ENCODE peak calls at places on chromosomes 3 and 15, in five cellular contexts. One of them, this sample, is unnamed.

GRCh38 chr3:175073209-175073905 is 214.2 kb downstream of the NAALADL2 start:
- DNase-seq in kidney: no peak
- DNase-seq in NB4: no peak
- DNase-seq in HCT116: no peak
- DNase-seq in fibroblast of lung: peak
- DNase-seq in this sample: no peak

GRCh38 chr3:76436895-76437294 is 603.0 kb upstream of the ROBO2 start:
- DNase-seq in kidney: no peak
- DNase-seq in NB4: no peak
- DNase-seq in HCT116: no peak
- DNase-seq in fibroblast of lung: peak
- DNase-seq in this sample: no peak

GRCh38 chr3:10594915-10595314 is 89.5 kb upstream of the ATP2B2 start:
- DNase-seq in kidney: no peak
- DNase-seq in NB4: peak
- DNase-seq in HCT116: peak
- DNase-seq in fibroblast of lung: peak
- DNase-seq in this sample: no peak

GRCh38 chr3:53269888-53270880 is 14.4 kb upstream of the TKT start:
- DNase-seq in kidney: peak
- DNase-seq in NB4: peak
- DNase-seq in HCT116: peak
- DNase-seq in fibroblast of lung: peak
- DNase-seq in this sample: peak

GRCh38 chr15:81312790-81313543 is 11.0 kb downstream of the STARD5 start:
- DNase-seq in kidney: peak
- DNase-seq in NB4: peak
- DNase-seq in HCT116: peak
- DNase-seq in fibroblast of lung: peak
- DNase-seq in this sample: no peak

GRCh38 chr3:27307566-27307965 is 61.6 kb downstream of the NEK10 start:
- DNase-seq in kidney: no peak
- DNase-seq in NB4: no peak
- DNase-seq in HCT116: no peak
- DNase-seq in fibroblast of lung: no peak
- DNase-seq in this sample: no peak

GRCh38 chr15:94174399-94174802 is 57.0 kb upstream of the MCTP2 start:
- DNase-seq in kidney: no peak
- DNase-seq in NB4: peak
- DNase-seq in HCT116: no peak
- DNase-seq in fibroblast of lung: peak
- DNase-seq in this sample: no peak

GRCh38 chr3:139327861-139328260 is 16.0 kb upstream of the MRPS22 start:
- DNase-seq in kidney: no peak
- DNase-seq in NB4: peak
- DNase-seq in HCT116: no peak
- DNase-seq in fibroblast of lung: no peak
- DNase-seq in this sample: no peak

GRCh38 chr3:169907476-169907875 is 3.9 kb upstream of the SAMD7 start:
- DNase-seq in kidney: no peak
- DNase-seq in NB4: no peak
- DNase-seq in HCT116: no peak
- DNase-seq in fibroblast of lung: no peak
- DNase-seq in this sample: no peak
- H3K4me3 ChIP-seq in kidney: no peak
- H3K4me3 ChIP-seq in NB4: no peak
- H3K4me3 ChIP-seq in HCT116: no peak
- H3K4me3 ChIP-seq in fibroblast of lung: no peak
- H3K4me3 ChIP-seq in this sample: no peak

GRCh38 chr3:124483915-124484470 is 246.3 kb upstream of the UMPS start:
- DNase-seq in kidney: no peak
- DNase-seq in NB4: no peak
- DNase-seq in HCT116: no peak
- DNase-seq in fibroblast of lung: peak
- DNase-seq in this sample: no peak

GRCh38 chr3:124491875-124492274 is 238.4 kb upstream of the UMPS start:
- DNase-seq in kidney: no peak
- DNase-seq in NB4: no peak
- DNase-seq in HCT116: no peak
- DNase-seq in fibroblast of lung: no peak
- DNase-seq in this sample: no peak

GRCh38 chr3:124489506-124489905 is 240.7 kb upstream of the UMPS start:
- DNase-seq in kidney: no peak
- DNase-seq in NB4: no peak
- DNase-seq in HCT116: no peak
- DNase-seq in fibroblast of lung: no peak
- DNase-seq in this sample: no peak

GRCh38 chr3:124491098-124491497 is 239.2 kb upstream of the UMPS start:
- DNase-seq in kidney: no peak
- DNase-seq in NB4: no peak
- DNase-seq in HCT116: no peak
- DNase-seq in fibroblast of lung: no peak
- DNase-seq in this sample: no peak

DNA sequence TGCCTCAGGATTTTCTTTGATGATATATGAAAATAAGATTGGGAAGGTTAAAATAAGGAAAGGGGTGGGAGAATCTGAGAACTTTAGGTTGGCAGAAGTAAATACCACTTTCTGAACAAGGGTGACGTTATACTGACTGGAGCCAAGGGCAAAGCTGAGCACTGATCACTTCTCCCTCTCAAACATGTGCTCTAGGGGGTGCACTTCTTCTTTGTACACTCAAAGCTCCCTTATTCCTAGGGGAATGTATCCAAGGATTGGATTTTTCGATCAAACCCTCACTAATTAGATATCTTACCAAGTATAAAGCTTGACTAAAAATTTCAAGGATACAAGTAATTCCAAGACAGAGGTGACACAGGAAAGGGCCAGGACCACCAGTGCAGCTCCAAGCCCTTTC is 243.9 kb upstream of the UMPS start:
- DNase-seq in kidney: no peak
- DNase-seq in NB4: no peak
- DNase-seq in HCT116: no peak
- DNase-seq in fibroblast of lung: peak
- DNase-seq in this sample: no peak
- TF ChIP-seq CTCF in kidney: no peak
- TF ChIP-seq CTCF in NB4: no peak
- TF ChIP-seq CTCF in HCT116: peak
- TF ChIP-seq CTCF in fibroblast of lung: peak
- TF ChIP-seq CTCF in this sample: peak

DNA sequence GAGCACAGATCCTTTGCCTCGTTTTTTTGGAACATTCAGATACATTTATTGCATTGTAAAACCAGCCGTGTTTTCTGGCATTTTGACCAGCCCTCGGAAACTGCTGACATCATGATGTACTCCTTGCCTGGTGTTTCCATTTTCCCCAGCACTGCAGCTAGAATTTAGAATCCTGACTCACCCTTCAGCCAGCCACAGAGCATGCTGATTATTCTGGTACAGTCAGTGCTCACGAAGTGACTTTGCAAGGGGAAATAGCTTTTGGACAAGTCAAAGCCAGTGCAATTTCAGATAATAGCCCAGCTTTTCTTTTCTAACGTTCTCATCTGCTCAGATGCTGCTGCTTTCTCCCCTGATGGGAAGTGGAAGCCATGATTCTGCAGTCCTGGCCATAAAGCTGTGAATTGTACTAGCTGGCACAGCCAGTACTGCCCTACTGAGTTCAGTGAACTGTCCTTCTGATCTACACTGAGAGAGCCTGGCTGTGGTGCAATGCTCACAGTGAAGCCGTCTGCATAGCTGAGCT is 12.1 kb upstream of the CNBP start:
- DNase-seq in kidney: no peak
- DNase-seq in NB4: peak
- DNase-seq in HCT116: no peak
- DNase-seq in fibroblast of lung: peak
- DNase-seq in this sample: no peak
- H3K4me3 ChIP-seq in kidney: no peak
- H3K4me3 ChIP-seq in NB4: no peak
- H3K4me3 ChIP-seq in HCT116: no peak
- H3K4me3 ChIP-seq in fibroblast of lung: peak
- H3K4me3 ChIP-seq in this sample: no peak

GRCh38 chr15:95868450-95868849 is 462.1 kb upstream of the NR2F2 start:
- DNase-seq in kidney: no peak
- DNase-seq in NB4: no peak
- DNase-seq in HCT116: no peak
- DNase-seq in fibroblast of lung: no peak
- DNase-seq in this sample: no peak

GRCh38 chr15:95868970-95869369 is 461.5 kb upstream of the NR2F2 start:
- DNase-seq in kidney: peak
- DNase-seq in NB4: no peak
- DNase-seq in HCT116: no peak
- DNase-seq in fibroblast of lung: no peak
- DNase-seq in this sample: no peak

GRCh38 chr15:95872366-95872771 is 458.1 kb upstream of the NR2F2 start:
- DNase-seq in kidney: no peak
- DNase-seq in NB4: no peak
- DNase-seq in HCT116: no peak
- DNase-seq in fibroblast of lung: peak
- DNase-seq in this sample: no peak

GRCh38 chr15:95866698-95867440 is 463.6 kb upstream of the NR2F2 start:
- DNase-seq in kidney: no peak
- DNase-seq in NB4: no peak
- DNase-seq in HCT116: no peak
- DNase-seq in fibroblast of lung: no peak
- DNase-seq in this sample: no peak

DNA sequence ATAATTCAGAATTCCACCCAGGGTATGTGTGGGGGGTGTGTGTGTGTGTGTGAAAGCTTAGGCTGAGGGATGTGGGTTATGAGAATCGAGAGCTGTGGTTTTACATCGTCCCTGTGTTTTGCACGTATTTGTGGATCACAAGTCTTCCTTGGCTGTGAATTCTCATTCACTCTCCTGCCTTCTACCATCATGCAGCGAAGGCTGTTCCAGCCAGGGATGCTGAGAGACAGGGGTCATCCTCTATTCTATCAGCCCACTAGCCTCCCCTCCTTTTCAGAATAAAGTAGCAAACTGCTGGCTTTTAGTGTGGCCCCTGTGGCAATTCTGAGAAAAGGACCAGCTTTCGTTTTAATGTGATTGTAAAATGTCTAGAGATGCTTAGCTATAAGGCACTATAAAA is 460.6 kb upstream of the NR2F2 start:
- DNase-seq in kidney: no peak
- DNase-seq in NB4: no peak
- DNase-seq in HCT116: no peak
- DNase-seq in fibroblast of lung: no peak
- DNase-seq in this sample: no peak
- TF ChIP-seq CTCF in kidney: no peak
- TF ChIP-seq CTCF in NB4: no peak
- TF ChIP-seq CTCF in HCT116: no peak
- TF ChIP-seq CTCF in fibroblast of lung: no peak
- TF ChIP-seq CTCF in this sample: no peak

GRCh38 chr3:148042663-148043445 is 633.7 kb downstream of the ZIC1 start:
- DNase-seq in kidney: no peak
- DNase-seq in NB4: no peak
- DNase-seq in HCT116: no peak
- DNase-seq in fibroblast of lung: peak
- DNase-seq in this sample: peak
- H3K4me3 ChIP-seq in kidney: no peak
- H3K4me3 ChIP-seq in NB4: no peak
- H3K4me3 ChIP-seq in HCT116: no peak
- H3K4me3 ChIP-seq in fibroblast of lung: no peak
- H3K4me3 ChIP-seq in this sample: no peak

DNA sequence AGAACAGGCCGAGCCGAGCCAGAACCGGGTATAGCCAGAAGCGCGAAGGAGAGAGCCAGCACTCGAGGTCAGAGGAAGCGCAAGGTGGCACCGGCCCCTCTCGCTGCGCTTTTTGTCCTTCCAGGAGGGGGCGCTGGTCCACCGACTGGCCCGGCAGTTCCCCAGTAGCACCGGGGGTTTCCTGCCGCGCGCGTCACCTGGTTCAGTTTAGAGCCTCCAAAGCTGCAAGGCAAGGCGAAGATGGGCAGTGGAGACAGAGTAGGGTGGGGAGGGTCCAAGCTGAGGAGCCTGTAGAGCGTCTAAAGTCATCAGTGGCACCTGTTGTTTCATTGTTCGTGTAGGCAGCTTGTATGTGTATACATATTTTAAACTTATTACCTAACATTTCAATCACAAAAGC is 7.6 kb upstream of the NR2E3 start:
- DNase-seq in kidney: no peak
- DNase-seq in NB4: peak
- DNase-seq in HCT116: no peak
- DNase-seq in fibroblast of lung: no peak
- DNase-seq in this sample: no peak
- TF ChIP-seq CTCF in kidney: peak
- TF ChIP-seq CTCF in NB4: peak
- TF ChIP-seq CTCF in HCT116: peak
- TF ChIP-seq CTCF in fibroblast of lung: peak
- TF ChIP-seq CTCF in this sample: peak

DNA sequence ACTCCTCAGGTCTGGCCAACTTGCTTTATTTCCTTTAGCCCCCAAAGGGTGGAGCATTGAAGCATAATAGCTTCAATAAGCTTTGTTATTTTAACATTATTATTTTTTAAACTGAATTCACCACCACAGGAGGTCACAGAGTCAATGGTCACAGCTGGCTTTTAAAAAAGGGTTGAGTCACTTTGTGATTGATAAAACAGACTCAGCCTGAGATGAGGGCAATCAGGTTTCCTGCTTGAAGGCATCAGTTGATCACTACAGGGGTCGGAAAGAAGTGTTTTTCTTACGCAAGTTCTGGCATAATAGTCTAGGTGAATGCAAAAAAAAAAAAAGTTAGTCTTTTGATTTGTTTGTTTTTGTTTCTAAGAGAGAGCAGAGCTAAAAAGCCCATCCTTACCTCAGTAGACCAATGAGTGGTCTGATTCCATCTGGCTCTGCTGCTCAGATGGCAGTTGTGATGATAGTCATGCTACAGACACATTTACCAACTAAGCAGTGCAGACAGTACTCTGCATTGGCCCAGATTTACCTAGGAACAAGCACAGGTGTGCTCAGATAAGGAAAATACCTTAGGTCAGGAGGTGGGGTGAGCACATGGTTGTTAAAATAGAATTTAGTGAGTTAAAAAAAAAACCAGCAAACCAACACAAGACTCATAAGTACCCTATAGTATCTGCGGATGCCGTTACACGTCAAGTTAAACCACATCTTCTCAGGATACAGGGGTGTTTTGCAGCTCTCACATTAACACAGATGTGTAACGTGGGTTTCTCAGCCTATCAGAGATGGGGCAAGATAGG is 22.6 kb downstream of the ZNF80 start:
- DNase-seq in kidney: no peak
- DNase-seq in NB4: no peak
- DNase-seq in HCT116: no peak
- DNase-seq in fibroblast of lung: no peak
- DNase-seq in this sample: no peak
- H3K4me3 ChIP-seq in kidney: no peak
- H3K4me3 ChIP-seq in NB4: no peak
- H3K4me3 ChIP-seq in HCT116: no peak
- H3K4me3 ChIP-seq in fibroblast of lung: peak
- H3K4me3 ChIP-seq in this sample: peak

This sample was measured in BE2C.